ENCODE peak calls at places on chromosomes 4 and X, in six cellular contexts. U is transverse colon, F is suprapubic skin, X is sigmoid colon, M is spleen, V is K562. H is an unnamed sample.

GRCh38 chr4:38872620-38873019 is 5.0 kb downstream of the FAM114A1 start:
- DNase-seq in U (peak; percentile 50), F (no peak), X (no peak), M (no peak), V (no peak), H (peak; percentile 81)

GRCh38 chr4:55318135-55318534 is 27.9 kb upstream of the SRD5A3 start:
- DNase-seq in U (no peak), F (no peak), X (no peak), M (no peak), V (no peak), H (no peak)

GRCh38 chr4:81504685-81505598 is 33.2 kb upstream of the RASGEF1B start:
- DNase-seq in U (peak; percentile 73), F (peak; percentile 87), X (peak; percentile 86), M (peak; percentile 91), V (no peak), H (peak; percentile 62)

GRCh38 chr4:20313237-20314030 is 61.7 kb downstream of the SLIT2 start:
- DNase-seq in U (peak; percentile 12), F (no peak), X (no peak), M (no peak), V (no peak), H (no peak)

GRCh38 chr4:143381171-143382118 is 44.8 kb downstream of the GAB1 start:
- DNase-seq in U (peak; percentile 83), F (no peak), X (peak; percentile 96), M (no peak), V (no peak), H (peak; percentile 63)

GRCh38 chr4:140061883-140062282 is 92.1 kb downstream of the MAML3 start:
- DNase-seq in U (no peak), F (no peak), X (no peak), M (no peak), V (no peak), H (no peak)

GRCh38 chrX:31138124-31138523 is 66.3 kb upstream of the FTHL17 start:
- DNase-seq in U (no peak), F (no peak), X (no peak), M (no peak), V (no peak), H (no peak)

GRCh38 chr4:73593631-73594241 is 26.5 kb downstream of the RASSF6 start:
- DNase-seq in U (no peak), F (no peak), X (no peak), M (no peak), V (no peak), H (no peak)

GRCh38 chr4:81606166-81606565 is 134.5 kb upstream of the RASGEF1B start:
- DNase-seq in U (no peak), F (no peak), X (no peak), M (no peak), V (no peak), H (no peak)

GRCh38 chr4:28444886-28445496 is 1584.3 kb downstream of the STIM2 start:
- DNase-seq in U (no peak), F (no peak), X (no peak), M (no peak), V (no peak), H (no peak)

GRCh38 chr4:161583549-161583948 is 580.3 kb downstream of the FSTL5 start:
- DNase-seq in U (no peak), F (no peak), X (no peak), M (no peak), V (no peak), H (no peak)

GRCh38 chrX:53263597-53264094 is 17.7 kb downstream of the IQSEC2 start:
- DNase-seq in U (no peak), F (no peak), X (no peak), M (peak; percentile 54), V (peak; percentile 69), H (no peak)

GRCh38 chrX:100609591-100609990 is 24.9 kb downstream of the TNMD start:
- DNase-seq in U (no peak), F (no peak), X (no peak), M (no peak), V (no peak), H (no peak)

GRCh38 chrX:39309018-39309620 is 507.9 kb downstream of the MID1IP1 start:
- DNase-seq in U (no peak), F (no peak), X (no peak), M (no peak), V (no peak), H (no peak)

GRCh38 chr4:160213377-160213776 is 1110.5 kb downstream of the RAPGEF2 start:
- DNase-seq in U (no peak), F (no peak), X (no peak), M (no peak), V (no peak), H (no peak)

GRCh38 chr4:76212851-76213414 is 691 bp downstream of the SCARB2 start:
- DNase-seq in U (peak; percentile 52), F (no peak), X (no peak), M (no peak), V (no peak), H (no peak)

GRCh38 chr4:173505924-173506779 is 23.9 kb downstream of the HAND2 start:
- DNase-seq in U (peak; percentile 63), F (no peak), X (peak; percentile 90), M (no peak), V (peak; percentile 48), H (no peak)

GRCh38 chr4:143531368-143531767 is 17.9 kb downstream of the SMARCA5 start:
- DNase-seq in U (no peak), F (no peak), X (no peak), M (no peak), V (no peak), H (no peak)

GRCh38 chr4:168893205-168893604 is 116.8 kb downstream of the CBR4 start:
- DNase-seq in U (no peak), F (no peak), X (no peak), M (no peak), V (no peak), H (no peak)

GRCh38 chr4:140611854-140612253 is 43.1 kb upstream of the UCP1 start:
- DNase-seq in U (no peak), F (no peak), X (no peak), M (no peak), V (no peak), H (no peak)

GRCh38 chrX:41408576-41408975 is 38.6 kb upstream of the NYX start:
- DNase-seq in U (no peak), F (no peak), X (no peak), M (peak; percentile 32), V (no peak), H (no peak)

GRCh38 chr4:168656055-168656660 is 159.3 kb downstream of the PALLD start:
- DNase-seq in U (no peak), F (no peak), X (no peak), M (no peak), V (no peak), H (no peak)

GRCh38 chrX:149630681-149631292 is 805 bp downstream of the TMEM185A start:
- DNase-seq in U (no peak), F (no peak), X (no peak), M (no peak), V (peak; percentile 16), H (no peak)

GRCh38 chr4:145234086-145234694 is 53.8 kb upstream of the OTUD4 start:
- DNase-seq in U (peak; percentile 59), F (no peak), X (no peak), M (no peak), V (peak; percentile 42), H (peak; percentile 58)

GRCh38 chrX:32572644-32573043 is 638.7 kb downstream of the DMD start:
- DNase-seq in U (no peak), F (no peak), X (no peak), M (no peak), V (no peak), H (no peak)

GRCh38 chr4:30720021-30720655 is at the start of gene PCDH7:
- DNase-seq in U (peak; percentile 14), F (no peak), X (peak; percentile 77), M (no peak), V (no peak), H (peak; percentile 51)

GRCh38 chrX:136336623-136337022 is 35.9 kb downstream of the ADGRG4 start:
- DNase-seq in U (no peak), F (no peak), X (no peak), M (no peak), V (no peak), H (no peak)
- TF ChIP-seq CTCF in U (no peak), F (no peak), X (no peak), M (no peak), V (peak; percentile 30), H (no peak)

DNA sequence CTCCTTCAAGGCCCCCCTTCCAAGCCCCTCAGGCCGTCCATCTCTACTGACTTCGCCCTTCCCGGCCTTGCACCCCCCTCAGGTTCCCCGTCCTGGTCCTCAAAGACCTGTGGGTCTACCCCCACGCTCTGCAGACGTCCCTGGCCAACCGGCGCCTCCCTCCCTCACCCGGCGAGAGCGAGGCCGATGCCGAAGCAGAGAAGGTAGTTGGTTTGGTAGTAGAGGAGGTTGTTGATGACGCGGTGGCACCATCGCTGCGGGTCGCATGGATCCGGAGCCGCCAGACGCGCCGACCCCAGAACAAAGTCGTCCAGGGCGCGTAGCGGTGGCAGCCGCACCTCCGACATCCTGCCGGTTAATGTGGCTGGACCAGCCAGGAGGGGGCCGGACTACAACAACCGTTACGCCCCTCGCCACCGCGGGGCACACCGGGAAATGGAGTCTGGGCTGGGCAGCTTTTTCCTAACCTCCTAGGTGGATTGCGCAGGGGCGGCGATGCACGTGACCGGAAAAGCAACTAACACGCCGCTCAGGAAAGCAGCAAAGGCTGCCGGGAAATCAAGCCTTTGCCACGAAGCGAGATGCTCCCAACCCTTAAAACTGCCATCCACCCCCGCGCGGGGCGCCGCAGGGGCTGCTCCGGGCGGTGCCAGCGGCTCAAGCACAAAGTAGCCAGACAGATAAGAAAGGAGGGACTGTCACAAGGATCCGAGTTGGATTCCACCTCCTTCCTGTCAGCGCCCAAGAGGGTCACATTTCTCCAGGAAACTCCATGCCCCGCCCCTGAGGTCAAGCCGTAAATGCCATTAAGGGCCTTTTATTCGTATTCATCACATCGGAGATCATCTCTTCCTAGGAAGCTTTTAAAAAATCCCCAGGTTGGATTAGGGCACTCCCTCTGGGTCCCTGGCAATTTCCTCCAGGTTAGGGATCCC is at the start of gene PRAF2:
- DNase-seq in U (peak; percentile 94), F (peak; percentile 94), X (peak; percentile 97), M (peak; percentile 97), V (no peak), H (peak; percentile 91)
- TF ChIP-seq POLR2A in U (peak; percentile 44), F (no peak), X (no peak), M (no peak), V (no peak), H (peak; percentile 57)

DNA sequence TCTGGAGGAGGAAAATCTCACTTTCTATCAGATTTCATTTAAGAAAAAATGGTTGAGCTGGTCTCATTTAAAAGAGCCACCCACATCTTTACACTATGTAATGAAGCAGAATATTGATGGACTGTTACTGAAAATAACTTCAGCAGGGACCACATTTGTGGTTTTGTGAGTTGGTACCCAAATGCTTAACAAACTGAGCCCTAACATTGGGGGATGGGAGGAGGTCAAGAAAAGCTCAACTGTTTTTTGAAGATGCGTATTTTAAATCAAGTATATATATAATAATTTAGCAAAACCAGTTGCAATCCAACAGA is 30.1 kb downstream of the HOPX start:
- DNase-seq in U (no peak), F (no peak), X (no peak), M (no peak), V (no peak), H (no peak)
- TF ChIP-seq POLR2AphosphoS5 in U (no peak), F (no peak), X (no peak), M (no peak), V (no peak), H (no peak)

DNA sequence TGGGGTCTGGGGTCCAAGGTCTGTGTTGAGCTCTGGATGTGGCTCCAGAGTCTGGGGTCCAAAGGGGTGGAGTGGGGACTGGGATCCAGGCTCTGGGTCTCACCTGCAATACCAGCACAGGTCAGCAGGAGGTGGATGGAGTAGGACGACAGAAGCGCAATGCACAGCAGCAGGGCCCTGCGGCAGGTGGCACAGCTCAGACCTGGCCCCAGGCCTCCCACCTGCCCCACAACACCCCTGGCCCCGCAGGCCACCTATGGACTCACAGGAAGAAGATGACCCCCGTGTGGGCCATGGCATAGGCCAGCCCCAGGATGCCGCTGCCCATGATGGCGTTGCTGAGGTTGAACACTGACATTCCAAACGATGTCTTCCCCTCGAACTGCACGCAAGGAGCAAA is 3.4 kb downstream of the SLC38A5 start:
- DNase-seq in U (no peak), F (no peak), X (no peak), M (peak; percentile 52), V (peak; percentile 50), H (no peak)
- TF ChIP-seq CTCF in U (no peak), F (no peak), X (no peak), M (no peak), V (peak; percentile 23), H (no peak)

H was measured in prostate gland.